ENCODE peak calls at places on chromosomes 3 and 15, in ten cellular contexts. One of them, this sample, is unnamed.

GRCh38 chr3:17420668-17421067 is 321.8 kb downstream of the TBC1D5 start:
- DNase-seq in hippocampal formation: no peak
- DNase-seq in progenitor cell of endocrine pancreas: no peak
- DNase-seq in hepatocyte: peak; percentile 5
- DNase-seq in NCI-H1092: peak; percentile 7
- DNase-seq in ACHN: no peak
- DNase-seq in astrocyte: no peak
- DNase-seq in AG09309: no peak
- DNase-seq in foreskin fibroblast: peak; percentile 3
- DNase-seq in suprapubic skin: no peak
- DNase-seq in this sample: peak; percentile 56

GRCh38 chr3:107268461-107268860 is 108.8 kb upstream of the CCDC54 start:
- DNase-seq in foreskin fibroblast: peak; percentile 58
- DNase-seq in hippocampal formation: no peak
- DNase-seq in AG09309: no peak
- DNase-seq in hepatocyte: no peak
- DNase-seq in progenitor cell of endocrine pancreas: no peak
- DNase-seq in ACHN: no peak
- DNase-seq in suprapubic skin: no peak
- DNase-seq in astrocyte: no peak
- DNase-seq in NCI-H1092: no peak
- DNase-seq in this sample: no peak

GRCh38 chr15:80090879-80091503 is 31.5 kb downstream of the ZFAND6 start:
- DNase-seq in foreskin fibroblast: no peak
- DNase-seq in astrocyte: no peak
- DNase-seq in hippocampal formation: no peak
- DNase-seq in suprapubic skin: no peak
- DNase-seq in hepatocyte: no peak
- DNase-seq in NCI-H1092: no peak
- DNase-seq in progenitor cell of endocrine pancreas: no peak
- DNase-seq in AG09309: no peak
- DNase-seq in ACHN: peak; percentile 27
- DNase-seq in this sample: peak; percentile 13

GRCh38 chr15:82105458-82106205 is 59.8 kb upstream of the MEX3B start:
- DNase-seq in astrocyte: peak; percentile 78
- DNase-seq in hepatocyte: peak; percentile 75
- DNase-seq in foreskin fibroblast: peak; percentile 70
- DNase-seq in ACHN: no peak
- DNase-seq in suprapubic skin: no peak
- DNase-seq in AG09309: peak; percentile 54
- DNase-seq in hippocampal formation: no peak
- DNase-seq in progenitor cell of endocrine pancreas: no peak
- DNase-seq in NCI-H1092: no peak
- DNase-seq in this sample: no peak

GRCh38 chr3:78741066-78741645 is 1026.6 kb downstream of the ROBO1 start:
- DNase-seq in suprapubic skin: no peak
- DNase-seq in foreskin fibroblast: peak; percentile 18
- DNase-seq in hippocampal formation: no peak
- DNase-seq in NCI-H1092: no peak
- DNase-seq in astrocyte: no peak
- DNase-seq in ACHN: peak; percentile 4
- DNase-seq in hepatocyte: no peak
- DNase-seq in AG09309: no peak
- DNase-seq in progenitor cell of endocrine pancreas: no peak
- DNase-seq in this sample: no peak

GRCh38 chr3:99111235-99111634 is 209.7 kb upstream of the DCBLD2 start:
- DNase-seq in NCI-H1092: no peak
- DNase-seq in progenitor cell of endocrine pancreas: no peak
- DNase-seq in hepatocyte: no peak
- DNase-seq in AG09309: no peak
- DNase-seq in hippocampal formation: no peak
- DNase-seq in ACHN: no peak
- DNase-seq in foreskin fibroblast: no peak
- DNase-seq in astrocyte: peak; percentile 33
- DNase-seq in suprapubic skin: no peak
- DNase-seq in this sample: no peak

GRCh38 chr3:142853270-142854163 is 35.4 kb downstream of the PCOLCE2 start:
- DNase-seq in progenitor cell of endocrine pancreas: no peak
- DNase-seq in foreskin fibroblast: peak; percentile 53
- DNase-seq in hippocampal formation: no peak
- DNase-seq in AG09309: no peak
- DNase-seq in hepatocyte: peak; percentile 65
- DNase-seq in NCI-H1092: no peak
- DNase-seq in suprapubic skin: no peak
- DNase-seq in astrocyte: peak; percentile 69
- DNase-seq in ACHN: peak; percentile 88
- DNase-seq in this sample: no peak

GRCh38 chr15:34018021-34018645 is 20.9 kb downstream of the AVEN start:
- DNase-seq in hippocampal formation: no peak
- DNase-seq in ACHN: no peak
- DNase-seq in foreskin fibroblast: no peak
- DNase-seq in suprapubic skin: no peak
- DNase-seq in hepatocyte: no peak
- DNase-seq in AG09309: no peak
- DNase-seq in astrocyte: peak; percentile 18
- DNase-seq in progenitor cell of endocrine pancreas: no peak
- DNase-seq in NCI-H1092: no peak
- DNase-seq in this sample: no peak

GRCh38 chr3:113214227-113214626 is 2.9 kb downstream of the BOC start:
- DNase-seq in ACHN: no peak
- DNase-seq in suprapubic skin: no peak
- DNase-seq in AG09309: no peak
- DNase-seq in hippocampal formation: no peak
- DNase-seq in NCI-H1092: no peak
- DNase-seq in hepatocyte: no peak
- DNase-seq in progenitor cell of endocrine pancreas: no peak
- DNase-seq in foreskin fibroblast: no peak
- DNase-seq in astrocyte: no peak
- DNase-seq in this sample: no peak

GRCh38 chr3:5754602-5755001 is 567.1 kb downstream of the EDEM1 start:
- DNase-seq in hepatocyte: no peak
- DNase-seq in suprapubic skin: no peak
- DNase-seq in NCI-H1092: no peak
- DNase-seq in AG09309: no peak
- DNase-seq in foreskin fibroblast: no peak
- DNase-seq in hippocampal formation: no peak
- DNase-seq in astrocyte: no peak
- DNase-seq in progenitor cell of endocrine pancreas: no peak
- DNase-seq in ACHN: no peak
- DNase-seq in this sample: no peak

GRCh38 chr3:113423699-113424098 is 17.6 kb downstream of the CFAP44 start:
- DNase-seq in hippocampal formation: no peak
- DNase-seq in progenitor cell of endocrine pancreas: no peak
- DNase-seq in foreskin fibroblast: peak; percentile 10
- DNase-seq in AG09309: no peak
- DNase-seq in suprapubic skin: no peak
- DNase-seq in NCI-H1092: no peak
- DNase-seq in hepatocyte: no peak
- DNase-seq in ACHN: no peak
- DNase-seq in astrocyte: no peak
- DNase-seq in this sample: no peak

GRCh38 chr15:25805006-25805405 is 58.1 kb downstream of the ATP10A start:
- DNase-seq in progenitor cell of endocrine pancreas: no peak
- DNase-seq in hippocampal formation: no peak
- DNase-seq in hepatocyte: no peak
- DNase-seq in AG09309: no peak
- DNase-seq in NCI-H1092: no peak
- DNase-seq in suprapubic skin: no peak
- DNase-seq in foreskin fibroblast: no peak
- DNase-seq in ACHN: no peak
- DNase-seq in astrocyte: peak; percentile 47
- DNase-seq in this sample: no peak

GRCh38 chr3:69082805-69083204 is 1.9 kb upstream of the ARL6IP5 start:
- DNase-seq in hippocampal formation: peak; percentile 27
- DNase-seq in AG09309: peak; percentile 81
- DNase-seq in suprapubic skin: no peak
- DNase-seq in NCI-H1092: no peak
- DNase-seq in progenitor cell of endocrine pancreas: no peak
- DNase-seq in hepatocyte: peak; percentile 68
- DNase-seq in ACHN: peak; percentile 78
- DNase-seq in astrocyte: peak; percentile 82
- DNase-seq in foreskin fibroblast: peak; percentile 88
- DNase-seq in this sample: no peak

GRCh38 chr3:38031022-38031994 is 1.9 kb upstream of the PLCD1 start:
- DNase-seq in NCI-H1092: no peak
- DNase-seq in hepatocyte: peak; percentile 30
- DNase-seq in ACHN: peak; percentile 81
- DNase-seq in astrocyte: no peak
- DNase-seq in suprapubic skin: peak; percentile 84
- DNase-seq in hippocampal formation: no peak
- DNase-seq in progenitor cell of endocrine pancreas: no peak
- DNase-seq in foreskin fibroblast: peak; percentile 80
- DNase-seq in AG09309: no peak
- DNase-seq in this sample: no peak

GRCh38 chr15:74725241-74725774 is at the start of gene CYP1A1:
- DNase-seq in AG09309: no peak
- DNase-seq in hepatocyte: peak; percentile 73
- DNase-seq in ACHN: peak; percentile 31
- DNase-seq in NCI-H1092: no peak
- DNase-seq in progenitor cell of endocrine pancreas: no peak
- DNase-seq in hippocampal formation: no peak
- DNase-seq in suprapubic skin: peak; percentile 65
- DNase-seq in foreskin fibroblast: peak; percentile 42
- DNase-seq in astrocyte: no peak
- DNase-seq in this sample: peak; percentile 76

GRCh38 chr3:138945646-138946553 is 1.0 kb downstream of the FOXL2 start:
- DNase-seq in hippocampal formation: no peak
- DNase-seq in progenitor cell of endocrine pancreas: no peak
- DNase-seq in hepatocyte: peak; percentile 30
- DNase-seq in ACHN: peak; percentile 56
- DNase-seq in astrocyte: no peak
- DNase-seq in foreskin fibroblast: peak; percentile 63
- DNase-seq in NCI-H1092: no peak
- DNase-seq in suprapubic skin: peak; percentile 77
- DNase-seq in AG09309: no peak
- DNase-seq in this sample: no peak

This sample was measured in HuH-7.